ENCODE peak calls at places on chromosomes 5 and 9, in six cellular contexts. One of them, this sample, is unnamed.

GRCh38 chr5:6181147-6181729 is 197.1 kb downstream of the MED10 start:
- DNase-seq in stomach: no peak
- DNase-seq in foreskin keratinocyte: no peak
- DNase-seq in sigmoid colon: no peak
- DNase-seq in AG04450: no peak
- DNase-seq in hepatocyte: no peak
- DNase-seq in this sample: no peak

GRCh38 chr5:133425764-133426738 is 186.3 kb downstream of the FSTL4 start:
- DNase-seq in stomach: no peak
- DNase-seq in foreskin keratinocyte: no peak
- DNase-seq in sigmoid colon: no peak
- DNase-seq in AG04450: no peak
- DNase-seq in hepatocyte: no peak
- DNase-seq in this sample: no peak

GRCh38 chr5:167012281-167013034 is 1279.0 kb upstream of the WWC1 start:
- DNase-seq in stomach: no peak
- DNase-seq in foreskin keratinocyte: no peak
- DNase-seq in sigmoid colon: no peak
- DNase-seq in AG04450: no peak
- DNase-seq in hepatocyte: no peak
- DNase-seq in this sample: no peak

GRCh38 chr5:150106669-150107068 is 20.3 kb upstream of the CSF1R start:
- DNase-seq in stomach: no peak
- DNase-seq in foreskin keratinocyte: no peak
- DNase-seq in sigmoid colon: no peak
- DNase-seq in AG04450: no peak
- DNase-seq in hepatocyte: no peak
- DNase-seq in this sample: no peak

GRCh38 chr9:37508135-37508833 is 22.5 kb downstream of the POLR1E start:
- DNase-seq in stomach: no peak
- DNase-seq in foreskin keratinocyte: no peak
- DNase-seq in sigmoid colon: no peak
- DNase-seq in AG04450: no peak
- DNase-seq in hepatocyte: peak; percentile 36
- DNase-seq in this sample: no peak

GRCh38 chr5:6703791-6704190 is 9.4 kb upstream of the TENT4A start:
- DNase-seq in stomach: no peak
- DNase-seq in foreskin keratinocyte: no peak
- DNase-seq in sigmoid colon: no peak
- DNase-seq in AG04450: no peak
- DNase-seq in hepatocyte: no peak
- DNase-seq in this sample: no peak

GRCh38 chr9:34992376-34992951 is 2.9 kb downstream of the DNAJB5 start:
- DNase-seq in stomach: no peak
- DNase-seq in foreskin keratinocyte: no peak
- DNase-seq in sigmoid colon: peak; percentile 86
- DNase-seq in AG04450: peak; percentile 72
- DNase-seq in hepatocyte: peak; percentile 78
- DNase-seq in this sample: no peak

GRCh38 chr9:130372057-130372456 is 72.7 kb upstream of the ASS1 start:
- DNase-seq in stomach: no peak
- DNase-seq in foreskin keratinocyte: no peak
- DNase-seq in sigmoid colon: no peak
- DNase-seq in AG04450: no peak
- DNase-seq in hepatocyte: no peak
- DNase-seq in this sample: no peak

GRCh38 chr5:122957457-122957856 is 79.1 kb downstream of the PPIC start:
- DNase-seq in stomach: no peak
- DNase-seq in foreskin keratinocyte: no peak
- DNase-seq in sigmoid colon: no peak
- DNase-seq in AG04450: no peak
- DNase-seq in hepatocyte: no peak
- DNase-seq in this sample: no peak

GRCh38 chr5:151248651-151249050 is 4.3 kb upstream of the GM2A start:
- DNase-seq in stomach: no peak
- DNase-seq in foreskin keratinocyte: no peak
- DNase-seq in sigmoid colon: no peak
- DNase-seq in AG04450: no peak
- DNase-seq in hepatocyte: no peak
- DNase-seq in this sample: no peak

GRCh38 chr5:82620957-82621600 is 342.9 kb upstream of the RPS23 start:
- DNase-seq in stomach: no peak
- DNase-seq in foreskin keratinocyte: no peak
- DNase-seq in sigmoid colon: no peak
- DNase-seq in AG04450: no peak
- DNase-seq in hepatocyte: no peak
- DNase-seq in this sample: no peak

GRCh38 chr5:134345996-134346395 is 21.0 kb downstream of the CDKL3 start:
- DNase-seq in stomach: no peak
- DNase-seq in foreskin keratinocyte: peak; percentile 83
- DNase-seq in sigmoid colon: no peak
- DNase-seq in AG04450: no peak
- DNase-seq in hepatocyte: peak; percentile 62
- DNase-seq in this sample: peak; percentile 79

GRCh38 chr5:35785601-35786085 is 71.0 kb upstream of the IL7R start:
- DNase-seq in stomach: no peak
- DNase-seq in foreskin keratinocyte: no peak
- DNase-seq in sigmoid colon: no peak
- DNase-seq in AG04450: no peak
- DNase-seq in hepatocyte: no peak
- DNase-seq in this sample: no peak

GRCh38 chr9:114155263-114155966 is at the start of gene COL27A1:
- DNase-seq in stomach: peak; percentile 87
- DNase-seq in foreskin keratinocyte: no peak
- DNase-seq in sigmoid colon: peak; percentile 91
- DNase-seq in AG04450: no peak
- DNase-seq in hepatocyte: peak; percentile 92
- DNase-seq in this sample: no peak

GRCh38 chr5:123807177-123807900 is 295.4 kb downstream of the CSNK1G3 start:
- DNase-seq in stomach: no peak
- DNase-seq in foreskin keratinocyte: peak; percentile 57
- DNase-seq in sigmoid colon: no peak
- DNase-seq in AG04450: no peak
- DNase-seq in hepatocyte: peak; percentile 51
- DNase-seq in this sample: no peak

GRCh38 chr9:104143554-104143919 is 49.4 kb downstream of the SMC2 start:
- DNase-seq in stomach: no peak
- DNase-seq in foreskin keratinocyte: no peak
- DNase-seq in sigmoid colon: no peak
- DNase-seq in AG04450: no peak
- DNase-seq in hepatocyte: no peak
- DNase-seq in this sample: no peak

GRCh38 chr5:34064656-34065055 is 21.6 kb upstream of the C1QTNF3 start:
- DNase-seq in stomach: no peak
- DNase-seq in foreskin keratinocyte: no peak
- DNase-seq in sigmoid colon: no peak
- DNase-seq in AG04450: no peak
- DNase-seq in hepatocyte: no peak
- DNase-seq in this sample: no peak

GRCh38 chr5:179697108-179697507 is 1.7 kb upstream of the CANX start:
- DNase-seq in stomach: no peak
- DNase-seq in foreskin keratinocyte: no peak
- DNase-seq in sigmoid colon: peak; percentile 17
- DNase-seq in AG04450: no peak
- DNase-seq in hepatocyte: no peak
- DNase-seq in this sample: no peak
- H3K27ac ChIP-seq in stomach: peak overlapping the region; percentile 99
- H3K27ac ChIP-seq in foreskin keratinocyte: no peak overlapping the region
- H3K27ac ChIP-seq in sigmoid colon: peak overlapping the region; percentile 93
- H3K27ac ChIP-seq in AG04450: no peak overlapping the region
- H3K27ac ChIP-seq in hepatocyte: peak overlapping the region; percentile 94
- H3K27ac ChIP-seq in this sample: no peak overlapping the region

GRCh38 chr9:135695642-135696041 is 3.6 kb downstream of the SOHLH1 start:
- DNase-seq in stomach: no peak
- DNase-seq in foreskin keratinocyte: no peak
- DNase-seq in sigmoid colon: no peak
- DNase-seq in AG04450: no peak
- DNase-seq in hepatocyte: no peak
- DNase-seq in this sample: no peak
- H3K27ac ChIP-seq in stomach: no peak overlapping the region
- H3K27ac ChIP-seq in foreskin keratinocyte: no peak overlapping the region
- H3K27ac ChIP-seq in sigmoid colon: no peak overlapping the region
- H3K27ac ChIP-seq in AG04450: no peak overlapping the region
- H3K27ac ChIP-seq in hepatocyte: no peak overlapping the region
- H3K27ac ChIP-seq in this sample: no peak overlapping the region

DNA sequence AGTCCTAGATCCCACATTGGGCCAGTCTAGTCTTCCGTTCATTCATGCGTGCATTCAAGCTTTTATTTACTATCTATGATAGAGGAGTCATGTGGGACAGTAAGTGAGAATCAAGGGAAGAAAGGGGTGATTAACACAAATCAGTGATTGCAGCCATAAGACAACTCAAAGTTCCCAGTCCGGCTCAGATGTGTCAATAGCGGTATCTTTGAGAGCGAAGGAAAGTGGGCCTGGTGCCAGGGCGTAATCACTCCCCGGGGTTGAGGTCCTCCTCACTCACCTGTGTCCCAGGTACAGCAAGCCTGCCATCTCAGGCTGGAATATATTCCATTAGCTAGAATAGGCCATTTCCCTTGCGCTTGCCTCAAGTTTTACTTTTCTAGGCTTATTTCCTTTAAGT is 196.3 kb downstream of the ATP10B start:
- DNase-seq in stomach: peak; percentile 62
- DNase-seq in foreskin keratinocyte: no peak
- DNase-seq in sigmoid colon: no peak
- DNase-seq in AG04450: no peak
- DNase-seq in hepatocyte: no peak
- DNase-seq in this sample: no peak
- H3K27ac ChIP-seq in stomach: no peak overlapping the region
- H3K27ac ChIP-seq in foreskin keratinocyte: no peak overlapping the region
- H3K27ac ChIP-seq in sigmoid colon: no peak overlapping the region
- H3K27ac ChIP-seq in AG04450: no peak overlapping the region
- H3K27ac ChIP-seq in hepatocyte: no peak overlapping the region
- H3K27ac ChIP-seq in this sample: no peak overlapping the region

GRCh38 chr9:93296889-93297480 is 113.0 kb downstream of the WNK2 start:
- DNase-seq in stomach: no peak
- DNase-seq in foreskin keratinocyte: no peak
- DNase-seq in sigmoid colon: no peak
- DNase-seq in AG04450: no peak
- DNase-seq in hepatocyte: no peak
- DNase-seq in this sample: no peak

GRCh38 chr9:93292664-93293328 is 108.9 kb downstream of the WNK2 start:
- DNase-seq in stomach: no peak
- DNase-seq in foreskin keratinocyte: no peak
- DNase-seq in sigmoid colon: no peak
- DNase-seq in AG04450: no peak
- DNase-seq in hepatocyte: no peak
- DNase-seq in this sample: no peak

GRCh38 chr9:93295456-93296076 is 111.6 kb downstream of the WNK2 start:
- DNase-seq in stomach: no peak
- DNase-seq in foreskin keratinocyte: no peak
- DNase-seq in sigmoid colon: no peak
- DNase-seq in AG04450: no peak
- DNase-seq in hepatocyte: no peak
- DNase-seq in this sample: no peak

GRCh38 chr9:93294011-93294410 is 110.1 kb downstream of the WNK2 start:
- DNase-seq in stomach: no peak
- DNase-seq in foreskin keratinocyte: no peak
- DNase-seq in sigmoid colon: no peak
- DNase-seq in AG04450: no peak
- DNase-seq in hepatocyte: no peak
- DNase-seq in this sample: no peak

GRCh38 chr9:93295031-93295430 is 111.1 kb downstream of the WNK2 start:
- DNase-seq in stomach: no peak
- DNase-seq in foreskin keratinocyte: no peak
- DNase-seq in sigmoid colon: no peak
- DNase-seq in AG04450: no peak
- DNase-seq in hepatocyte: no peak
- DNase-seq in this sample: no peak
- H3K27ac ChIP-seq in stomach: no peak overlapping the region
- H3K27ac ChIP-seq in foreskin keratinocyte: no peak overlapping the region
- H3K27ac ChIP-seq in sigmoid colon: no peak overlapping the region
- H3K27ac ChIP-seq in AG04450: no peak overlapping the region
- H3K27ac ChIP-seq in hepatocyte: no peak overlapping the region
- H3K27ac ChIP-seq in this sample: no peak overlapping the region

DNA sequence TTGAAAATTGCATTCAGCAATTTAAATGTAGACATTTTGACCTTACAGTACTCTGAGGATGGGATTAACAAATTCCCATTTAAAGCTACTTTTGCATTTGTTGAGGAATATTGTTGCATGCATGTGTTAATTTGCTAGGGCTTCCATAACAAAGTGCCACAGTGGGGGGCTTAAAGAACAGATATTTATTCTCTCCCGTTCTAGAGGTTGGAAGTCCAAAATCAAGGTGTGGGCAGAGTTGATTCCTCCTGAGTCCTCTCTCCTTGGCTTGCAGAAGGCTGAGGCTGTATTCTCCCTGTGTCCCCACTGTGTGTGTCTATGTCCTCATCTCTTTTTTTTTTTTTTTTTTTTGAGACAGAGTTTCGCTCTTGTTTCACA is 51.8 kb upstream of the CDK20 start:
- DNase-seq in stomach: no peak
- DNase-seq in foreskin keratinocyte: no peak
- DNase-seq in sigmoid colon: no peak
- DNase-seq in AG04450: no peak
- DNase-seq in hepatocyte: no peak
- DNase-seq in this sample: no peak
- H3K27ac ChIP-seq in stomach: no peak overlapping the region
- H3K27ac ChIP-seq in foreskin keratinocyte: no peak overlapping the region
- H3K27ac ChIP-seq in sigmoid colon: no peak overlapping the region
- H3K27ac ChIP-seq in AG04450: no peak overlapping the region
- H3K27ac ChIP-seq in hepatocyte: no peak overlapping the region
- H3K27ac ChIP-seq in this sample: no peak overlapping the region

This sample was measured in epithelial cell of prostate.